ENCODE peak calls at places on chromosomes 16 and 17, in nine cellular contexts. U is fibroblast of lung; J is sigmoid colon; L is left lung; Z is Peyer's patch; F is CD4-positive, alpha-beta T cell; T is CD8-positive, alpha-beta T cell; H is heart left ventricle; N is hepatocyte. M is an unnamed sample.

GRCh38 chr17:64336760-64337413 is 53.8 kb downstream of the PECAM1 start:
- DNase-seq in U (no peak), J (no peak), L (no peak), Z (no peak), F (no peak), T (no peak), H (peak; percentile 23), N (no peak), M (no peak)

GRCh38 chr17:38620551-38621277 is 15.0 kb upstream of the SRCIN1 start:
- DNase-seq in U (no peak), J (no peak), L (no peak), Z (peak; percentile 15), F (no peak), T (no peak), H (no peak), N (no peak), M (peak; percentile 32)

GRCh38 chr17:6153416-6153815 is 83.2 kb downstream of the WSCD1 start:
- DNase-seq in U (no peak), J (no peak), L (no peak), Z (no peak), F (no peak), T (no peak), H (no peak), N (no peak), M (no peak)

GRCh38 chr16:69926241-69926640 is 24.9 kb upstream of the CLEC18A start:
- DNase-seq in U (no peak), J (no peak), L (no peak), Z (no peak), F (no peak), T (no peak), H (no peak), N (no peak), M (no peak)

GRCh38 chr17:76075364-76076099 is 951 bp downstream of the GALR2 start:
- DNase-seq in U (no peak), J (no peak), L (no peak), Z (no peak), F (no peak), T (no peak), H (no peak), N (no peak), M (no peak)

GRCh38 chr17:58401287-58401686 is 16.0 kb downstream of the RNF43 start:
- DNase-seq in U (no peak), J (no peak), L (no peak), Z (no peak), F (no peak), T (no peak), H (no peak), N (no peak), M (no peak)

GRCh38 chr16:71542377-71542776 is 16.2 kb downstream of the CHST4 start:
- DNase-seq in U (no peak), J (no peak), L (peak; percentile 38), Z (peak; percentile 82), F (peak; percentile 34), T (peak; percentile 57), H (no peak), N (peak; percentile 56), M (no peak)

GRCh38 chr17:75552847-75553552 is 27.5 kb downstream of the LLGL2 start:
- DNase-seq in U (peak; percentile 7), J (no peak), L (no peak), Z (no peak), F (no peak), T (no peak), H (no peak), N (peak; percentile 50), M (no peak)

GRCh38 chr17:9309216-9309615 is 266.4 kb downstream of the STX8 start:
- DNase-seq in U (no peak), J (no peak), L (no peak), Z (no peak), F (no peak), T (no peak), H (no peak), N (no peak), M (no peak)

GRCh38 chr16:26644912-26645543 is 421.7 kb upstream of the C16orf82 start:
- DNase-seq in U (no peak), J (no peak), L (no peak), Z (no peak), F (no peak), T (no peak), H (no peak), N (no peak), M (no peak)

GRCh38 chr16:25210758-25211157 is 6.0 kb upstream of the AQP8 start:
- DNase-seq in U (peak; percentile 87), J (no peak), L (no peak), Z (no peak), F (no peak), T (no peak), H (no peak), N (no peak), M (no peak)

GRCh38 chr16:77866769-77867168 is 78.4 kb downstream of the VAT1L start:
- DNase-seq in U (no peak), J (no peak), L (no peak), Z (no peak), F (no peak), T (no peak), H (no peak), N (no peak), M (no peak)

GRCh38 chr17:18040287-18040858 is 1.2 kb downstream of the GID4 start:
- DNase-seq in U (no peak), J (no peak), L (no peak), Z (no peak), F (no peak), T (no peak), H (no peak), N (no peak), M (no peak)

GRCh38 chr17:3965123-3965800 is 1.0 kb upstream of the ATP2A3 start:
- DNase-seq in U (peak; percentile 25), J (no peak), L (peak; percentile 87), Z (peak; percentile 92), F (peak; percentile 67), T (peak; percentile 73), H (peak; percentile 65), N (peak; percentile 73), M (peak; percentile 86)

GRCh38 chr17:6654816-6655731 is 3.5 kb downstream of the C17orf100 start:
- DNase-seq in U (peak; percentile 6), J (no peak), L (peak; percentile 71), Z (peak; percentile 65), F (no peak), T (no peak), H (no peak), N (peak; percentile 44), M (peak; percentile 30)

GRCh38 chr17:76988796-76989195 is 120.6 kb downstream of the MGAT5B start:
- DNase-seq in U (no peak), J (no peak), L (no peak), Z (no peak), F (no peak), T (no peak), H (no peak), N (no peak), M (no peak)

GRCh38 chr16:8718753-8719386 is 44.5 kb downstream of the ABAT start:
- DNase-seq in U (no peak), J (no peak), L (no peak), Z (no peak), F (no peak), T (no peak), H (no peak), N (no peak), M (no peak)

GRCh38 chr17:63113167-63113566 is 147.1 kb downstream of the TANC2 start:
- DNase-seq in U (no peak), J (no peak), L (no peak), Z (no peak), F (no peak), T (no peak), H (no peak), N (no peak), M (no peak)

GRCh38 chr16:84015399-84015798 is 27.2 kb downstream of the SLC38A8 start:
- DNase-seq in U (no peak), J (no peak), L (no peak), Z (no peak), F (no peak), T (no peak), H (no peak), N (no peak), M (no peak)

GRCh38 chr16:35181422-35182030 is 1722.1 kb downstream of the TP53TG3F start:
- DNase-seq in U (no peak), J (no peak), L (no peak), Z (peak; percentile 24), F (no peak), T (no peak), H (no peak), N (no peak), M (no peak)
- H3K9me3 ChIP-seq in U (no peaks in the 10 kb centered on the region), J (no peaks in the 10 kb centered on the region), L (peaks cover 35% of the 10 kb centered on the region), Z (no peaks in the 10 kb centered on the region), F (peaks cover 9% of the 10 kb centered on the region), T (no peaks in the 10 kb centered on the region), H (no peaks in the 10 kb centered on the region), N (no peaks in the 10 kb centered on the region), M (no peaks in the 10 kb centered on the region)

DNA sequence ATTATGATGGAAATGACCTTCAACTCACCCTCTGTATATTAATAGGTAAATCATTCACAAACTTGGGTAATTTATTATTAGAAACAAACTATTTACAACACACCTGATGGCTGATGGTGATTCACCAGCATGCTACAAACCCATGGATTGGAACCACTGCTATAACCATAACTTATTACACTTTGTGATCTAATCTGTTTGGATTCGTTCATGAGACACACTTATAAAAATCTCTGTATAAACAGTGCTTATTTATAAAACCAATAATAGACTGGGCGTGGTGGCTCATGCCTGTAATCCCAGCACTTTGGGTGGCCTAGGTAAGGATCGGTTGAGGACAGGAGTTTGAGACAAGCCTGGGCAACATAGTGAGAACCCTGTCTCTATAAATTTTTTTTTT is 16.0 kb downstream of the SMIM36 start:
- DNase-seq in U (no peak), J (no peak), L (no peak), Z (no peak), F (no peak), T (no peak), H (no peak), N (peak; percentile 6), M (no peak)
- H3K27ac ChIP-seq in U (no peak overlapping the region), J (no peak overlapping the region), L (no peak overlapping the region), Z (no peak overlapping the region), F (no peak overlapping the region), T (no peak overlapping the region), H (no peak overlapping the region), N (peak overlapping the region; percentile 84), M (no peak overlapping the region)

GRCh38 chr17:26782153-26782552 is 511.8 kb upstream of the WSB1 start:
- DNase-seq in U (no peak), J (peak; percentile 52), L (no peak), Z (no peak), F (no peak), T (no peak), H (no peak), N (no peak), M (no peak)
- H3K9me3 ChIP-seq in U (no peaks in the 10 kb centered on the region), J (peaks cover 3% of the 10 kb centered on the region), L (peaks cover 81% of the 10 kb centered on the region), Z (no peaks in the 10 kb centered on the region), F (peaks cover 38% of the 10 kb centered on the region), T (peaks cover 6% of the 10 kb centered on the region), H (peaks cover 6% of the 10 kb centered on the region), N (peaks cover 17% of the 10 kb centered on the region), M (peaks cover 6% of the 10 kb centered on the region)

GRCh38 chr16:75401697-75402096 is 31.6 kb downstream of the CFDP1 start:
- DNase-seq in U (no peak), J (no peak), L (no peak), Z (no peak), F (no peak), T (no peak), H (no peak), N (no peak), M (no peak)
- H3K27ac ChIP-seq in U (no peak overlapping the region), J (no peak overlapping the region), L (peak overlapping the region; percentile 23), Z (no peak overlapping the region), F (no peak overlapping the region), T (no peak overlapping the region), H (peak overlapping the region; percentile 51), N (peak overlapping the region; percentile 73), M (peak overlapping the region; percentile 98)